ENCODE peak calls at places on chromosomes 4 and X, in ten cellular contexts. E, Q, J, B, W, A, S, P, N and D are unnamed samples.

GRCh38 chrX:69361286-69361926 is 142.7 kb upstream of the NALF2 start:
- DNase-seq in E (no peak), Q (peak; percentile 8), J (no peak), B (no peak), W (peak; percentile 66), A (no peak), S (no peak), P (no peak), N (peak; percentile 60), D (no peak)

GRCh38 chr4:101019941-101020401 is 327.4 kb downstream of the PPP3CA start:
- DNase-seq in E (no peak), Q (peak; percentile 41), J (no peak), B (no peak), W (no peak), A (no peak), S (no peak), P (no peak), N (no peak), D (no peak)

GRCh38 chr4:179007758-179008157 is 1565.5 kb upstream of the AGA start:
- DNase-seq in E (no peak), Q (no peak), J (no peak), B (no peak), W (no peak), A (no peak), S (no peak), P (no peak), N (no peak), D (no peak)

GRCh38 chr4:125780159-125780558 is 465.4 kb downstream of the FAT4 start:
- DNase-seq in E (no peak), Q (peak; percentile 10), J (no peak), B (no peak), W (peak; percentile 40), A (no peak), S (no peak), P (no peak), N (no peak), D (no peak)

GRCh38 chr4:139740531-139741041 is 75.0 kb downstream of the MGST2 start:
- DNase-seq in E (peak; percentile 14), Q (peak; percentile 94), J (peak; percentile 74), B (no peak), W (peak; percentile 80), A (peak; percentile 67), S (peak; percentile 81), P (no peak), N (no peak), D (peak; percentile 36)

GRCh38 chr4:21763865-21764264 is 184.7 kb downstream of the KCNIP4 start:
- DNase-seq in E (no peak), Q (no peak), J (no peak), B (no peak), W (no peak), A (no peak), S (no peak), P (no peak), N (no peak), D (no peak)

GRCh38 chrX:48498374-48498809 is 10.4 kb upstream of the PORCN start:
- DNase-seq in E (no peak), Q (peak; percentile 90), J (no peak), B (no peak), W (peak; percentile 63), A (no peak), S (no peak), P (no peak), N (no peak), D (no peak)

GRCh38 chr4:153486281-153487151 is 20.4 kb downstream of the TMEM131L start:
- DNase-seq in E (no peak), Q (peak; percentile 95), J (peak; percentile 29), B (no peak), W (peak; percentile 86), A (no peak), S (no peak), P (no peak), N (peak; percentile 93), D (no peak)

GRCh38 chrX:150100261-150100660 is 162.0 kb upstream of the EOLA2 start:
- DNase-seq in E (no peak), Q (peak; percentile 82), J (no peak), B (no peak), W (peak; percentile 64), A (no peak), S (no peak), P (no peak), N (no peak), D (no peak)

GRCh38 chr4:17807446-17807845 is 3.1 kb downstream of the DCAF16 start:
- DNase-seq in E (no peak), Q (no peak), J (no peak), B (no peak), W (peak; percentile 26), A (no peak), S (no peak), P (no peak), N (no peak), D (no peak)

GRCh38 chr4:112031712-112032328 is 113.4 kb upstream of the FAM241A start:
- DNase-seq in E (peak; percentile 65), Q (peak; percentile 41), J (peak; percentile 76), B (no peak), W (peak; percentile 74), A (no peak), S (no peak), P (no peak), N (no peak), D (no peak)

GRCh38 chr4:8378101-8378724 is 62.3 kb downstream of the ACOX3 start:
- DNase-seq in E (no peak), Q (no peak), J (no peak), B (no peak), W (no peak), A (no peak), S (no peak), P (no peak), N (no peak), D (no peak)

GRCh38 chr4:33649015-33649414 is 2595.3 kb downstream of the ARAP2 start:
- DNase-seq in E (no peak), Q (peak; percentile 9), J (peak; percentile 1), B (no peak), W (peak; percentile 40), A (no peak), S (no peak), P (no peak), N (no peak), D (no peak)

GRCh38 chrX:113399501-113400192 is 559.0 kb upstream of the AMOT start:
- DNase-seq in E (no peak), Q (peak; percentile 69), J (no peak), B (no peak), W (peak; percentile 25), A (no peak), S (no peak), P (no peak), N (no peak), D (no peak)

GRCh38 chr4:144423930-144424329 is 222.0 kb upstream of the HHIP start:
- DNase-seq in E (no peak), Q (no peak), J (no peak), B (no peak), W (no peak), A (no peak), S (no peak), P (no peak), N (no peak), D (no peak)

GRCh38 chrX:3540105-3540504 is 173.3 kb downstream of the PRKX start:
- DNase-seq in E (no peak), Q (no peak), J (no peak), B (no peak), W (no peak), A (no peak), S (no peak), P (no peak), N (no peak), D (no peak)

GRCh38 chrX:39927380-39927779 is 170.4 kb downstream of the BCOR start:
- DNase-seq in E (no peak), Q (no peak), J (no peak), B (no peak), W (no peak), A (no peak), S (no peak), P (no peak), N (no peak), D (no peak)

GRCh38 chrX:23980063-23980462 is 46.9 kb downstream of the KLHL15 start:
- DNase-seq in E (no peak), Q (peak; percentile 17), J (no peak), B (no peak), W (no peak), A (no peak), S (no peak), P (no peak), N (peak; percentile 65), D (no peak)

GRCh38 chrX:11908371-11908770 is 150.3 kb downstream of the MSL3 start:
- DNase-seq in E (peak; percentile 24), Q (peak; percentile 23), J (peak; percentile 49), B (no peak), W (peak; percentile 24), A (no peak), S (no peak), P (no peak), N (no peak), D (peak; percentile 18)

GRCh38 chr4:170005472-170005871 is 20.7 kb downstream of the MFAP3L start:
- DNase-seq in E (no peak), Q (peak; percentile 61), J (no peak), B (no peak), W (no peak), A (no peak), S (peak; percentile 69), P (no peak), N (no peak), D (no peak)

GRCh38 chrX:155865193-155865592 is 16.0 kb upstream of the VAMP7 start:
- DNase-seq in E (no peak), Q (no peak), J (no peak), B (no peak), W (no peak), A (no peak), S (no peak), P (no peak), N (no peak), D (no peak)

GRCh38 chr4:129428454-129428853 is 332.5 kb downstream of the C4orf33 start:
- DNase-seq in E (no peak), Q (no peak), J (no peak), B (no peak), W (no peak), A (no peak), S (no peak), P (no peak), N (no peak), D (peak; percentile 61)

GRCh38 chr4:130675262-130675661 is 1579.3 kb downstream of the C4orf33 start:
- DNase-seq in E (no peak), Q (no peak), J (no peak), B (no peak), W (no peak), A (no peak), S (no peak), P (no peak), N (no peak), D (no peak)

GRCh38 chr4:17514865-17515264 is at the start of gene CLRN2:
- DNase-seq in E (no peak), Q (no peak), J (no peak), B (no peak), W (no peak), A (no peak), S (no peak), P (no peak), N (no peak), D (no peak)

GRCh38 chr4:85142451-85142850 is 176.0 kb upstream of the WDFY3 start:
- DNase-seq in E (no peak), Q (no peak), J (no peak), B (no peak), W (no peak), A (no peak), S (no peak), P (no peak), N (no peak), D (no peak)

GRCh38 chr4:183099537-183100297 is 660 bp downstream of the WWC2 start:
- DNase-seq in E (peak; percentile 18), Q (no peak), J (peak; percentile 39), B (no peak), W (peak; percentile 45), A (no peak), S (peak; percentile 71), P (peak; percentile 3), N (peak; percentile 83), D (no peak)

GRCh38 chrX:26952213-26952612 is 510.9 kb downstream of the PPP4R3C start:
- DNase-seq in E (no peak), Q (peak; percentile 3), J (no peak), B (no peak), W (no peak), A (no peak), S (no peak), P (no peak), N (no peak), D (no peak)

GRCh38 chr4:145840162-145840768 is 98.4 kb downstream of the ZNF827 start:
- DNase-seq in E (peak; percentile 15), Q (peak; percentile 53), J (peak; percentile 86), B (no peak), W (peak; percentile 51), A (no peak), S (no peak), P (no peak), N (no peak), D (peak; percentile 9)